ENCODE peak calls at places on chromosomes 5 and 9, in eight cellular contexts. D, V, Y, T, P, H, G and N are unnamed samples.

GRCh38 chr5:173673295-173674170 is 57.1 kb upstream of the BOD1 start:
- DNase-seq in D (no peak), V (no peak), Y (no peak), T (no peak), P (no peak), H (no peak), G (no peak), N (peak; percentile 55)

GRCh38 chr5:60992871-60993270 is 47.9 kb downstream of the NDUFAF2 start:
- DNase-seq in D (no peak), V (no peak), Y (peak; percentile 46), T (no peak), P (no peak), H (no peak), G (peak; percentile 43), N (no peak)

GRCh38 chr9:130830199-130830598 is 4.9 kb upstream of the ABL1 start:
- DNase-seq in D (no peak), V (peak; percentile 60), Y (no peak), T (no peak), P (no peak), H (no peak), G (no peak), N (no peak)

GRCh38 chr5:113027431-113027830 is 50.8 kb downstream of the DCP2 start:
- DNase-seq in D (no peak), V (no peak), Y (no peak), T (no peak), P (no peak), H (no peak), G (no peak), N (no peak)

GRCh38 chr5:178205010-178205748 is 846 bp downstream of the HNRNPAB start:
- DNase-seq in D (peak; percentile 67), V (peak; percentile 99), Y (peak; percentile 80), T (peak; percentile 48), P (peak; percentile 92), H (peak; percentile 91), G (peak; percentile 76), N (peak; percentile 78)

GRCh38 chr5:76801159-76801802 is 17.5 kb upstream of the F2RL1 start:
- DNase-seq in D (no peak), V (peak; percentile 62), Y (peak; percentile 48), T (no peak), P (no peak), H (no peak), G (no peak), N (no peak)

GRCh38 chr9:97419315-97419867 is 7.5 kb downstream of the TDRD7 start:
- DNase-seq in D (no peak), V (peak; percentile 76), Y (no peak), T (no peak), P (no peak), H (no peak), G (no peak), N (no peak)

GRCh38 chr5:75668988-75669760 is 48.1 kb downstream of the POC5 start:
- DNase-seq in D (peak; percentile 24), V (no peak), Y (no peak), T (no peak), P (peak; percentile 60), H (no peak), G (peak; percentile 29), N (peak; percentile 76)

GRCh38 chr9:117415584-117415937 is 704 bp upstream of the ASTN2 start:
- DNase-seq in D (no peak), V (peak; percentile 84), Y (no peak), T (no peak), P (no peak), H (no peak), G (no peak), N (peak; percentile 47)

GRCh38 chr9:127971357-127972315 is 9.2 kb downstream of the EEIG1 start:
- DNase-seq in D (no peak), V (peak; percentile 61), Y (no peak), T (no peak), P (peak; percentile 49), H (no peak), G (peak; percentile 5), N (peak; percentile 57)

GRCh38 chr9:90872835-90873294 is 71.2 kb downstream of the SYK start:
- DNase-seq in D (no peak), V (no peak), Y (no peak), T (no peak), P (no peak), H (no peak), G (no peak), N (no peak)

GRCh38 chr9:20658677-20659473 is 25.2 kb upstream of the FOCAD start:
- DNase-seq in D (no peak), V (no peak), Y (no peak), T (no peak), P (no peak), H (no peak), G (no peak), N (no peak)

GRCh38 chr5:2759696-2760461 is 8.4 kb upstream of the IRX2 start:
- DNase-seq in D (no peak), V (no peak), Y (no peak), T (no peak), P (no peak), H (no peak), G (no peak), N (no peak)

DNA sequence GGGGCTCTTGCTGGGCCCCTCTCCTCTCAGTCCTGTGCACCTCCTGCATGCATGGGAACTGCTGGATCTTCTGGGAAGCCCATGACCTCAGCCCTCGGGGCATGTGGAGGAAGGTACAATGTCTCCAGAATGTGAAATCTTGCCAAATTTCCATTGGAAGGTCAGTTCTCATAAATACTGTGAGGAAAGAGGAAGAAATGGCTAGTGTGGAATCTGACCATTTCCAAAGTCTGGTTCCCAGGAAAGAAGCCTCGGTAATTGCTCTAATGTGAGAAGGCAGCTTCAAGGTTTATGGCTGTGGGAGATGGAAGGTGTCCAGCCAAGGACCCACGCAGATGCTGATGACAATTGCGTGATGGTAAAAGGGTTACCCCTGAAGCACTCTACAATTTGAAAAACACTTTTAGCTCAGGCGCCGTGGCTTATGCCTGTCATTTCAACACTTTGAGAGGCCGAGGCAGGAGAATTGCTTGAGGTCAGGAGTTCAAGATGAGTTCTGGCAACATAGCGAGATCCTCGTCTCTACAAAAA is 8.1 kb upstream of the IL17B start:
- DNase-seq in D (no peak), V (peak; percentile 89), Y (no peak), T (no peak), P (no peak), H (peak; percentile 11), G (no peak), N (no peak)
- H3K4me1 ChIP-seq in D (peaks cover under 1% of the 10 kb centered on the region), V (peaks cover 27% of the 10 kb centered on the region), Y (peaks cover 87% of the 10 kb centered on the region), T (no peaks in the 10 kb centered on the region), P (peaks cover 7% of the 10 kb centered on the region), H (peaks cover 40% of the 10 kb centered on the region), G (peaks cover 70% of the 10 kb centered on the region), N (peaks cover 26% of the 10 kb centered on the region)

GRCh38 chr9:129570450-129571297 is 50.2 kb downstream of the C9orf50 start:
- DNase-seq in D (no peak), V (peak; percentile 98), Y (peak; percentile 61), T (no peak), P (no peak), H (no peak), G (peak; percentile 47), N (peak; percentile 47)

GRCh38 chr9:129567842-129568559 is 52.9 kb downstream of the C9orf50 start:
- DNase-seq in D (no peak), V (peak; percentile 95), Y (no peak), T (no peak), P (no peak), H (peak; percentile 73), G (peak; percentile 23), N (no peak)

GRCh38 chr9:129567329-129567728 is 53.6 kb downstream of the C9orf50 start:
- DNase-seq in D (no peak), V (no peak), Y (no peak), T (no peak), P (no peak), H (no peak), G (no peak), N (no peak)

GRCh38 chr9:129569506-129570449 is 51.1 kb downstream of the C9orf50 start:
- DNase-seq in D (no peak), V (peak; percentile 93), Y (no peak), T (no peak), P (no peak), H (no peak), G (no peak), N (no peak)

DNA sequence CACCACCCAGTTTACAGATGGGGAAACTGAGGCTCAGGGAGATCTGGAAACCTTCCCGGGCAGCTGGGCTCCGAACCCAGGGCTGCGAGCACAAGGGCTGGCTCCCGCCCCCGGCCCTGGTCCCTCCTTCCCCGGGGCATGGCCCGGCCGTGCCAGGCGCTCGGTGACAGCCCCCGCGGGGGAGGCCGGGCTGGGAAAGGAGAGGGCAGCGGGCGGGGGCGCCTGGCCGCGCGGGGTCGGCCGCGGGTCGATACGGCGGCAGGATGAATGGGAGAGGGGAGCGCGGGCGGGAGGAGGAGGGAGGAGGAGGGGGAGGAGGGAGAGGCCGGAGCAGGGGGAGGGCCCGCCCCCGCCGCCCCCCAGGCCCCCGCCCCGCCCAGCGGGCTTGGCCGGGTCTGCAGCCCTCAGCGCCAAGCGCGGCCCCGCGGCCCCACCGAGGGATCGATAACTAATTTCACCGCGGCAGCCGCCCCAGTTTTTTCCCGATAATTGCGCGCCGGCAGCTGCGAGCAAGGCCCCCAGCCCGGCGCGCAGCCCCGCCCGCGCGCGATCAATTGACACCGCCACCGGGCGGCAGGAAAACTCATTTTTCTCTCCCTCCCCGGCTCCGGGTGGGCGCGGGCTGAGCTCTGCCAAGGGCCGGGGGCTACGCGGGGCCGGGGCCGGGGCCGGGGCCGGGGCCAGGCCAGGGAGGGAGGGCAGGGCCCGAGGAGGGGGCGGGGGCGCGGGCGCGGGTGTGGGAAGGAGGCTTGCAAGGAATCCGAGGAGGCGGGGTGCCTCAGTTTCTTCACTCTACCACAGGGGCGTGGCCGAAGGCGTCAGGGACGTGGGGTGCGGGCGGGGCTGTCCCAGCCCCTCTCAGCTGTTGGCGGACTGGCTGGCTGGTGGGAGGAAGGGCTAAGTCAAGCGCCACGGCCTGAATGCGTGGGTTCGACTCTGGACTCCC is 52.1 kb downstream of the C9orf50 start:
- DNase-seq in D (peak; percentile 4), V (peak; percentile 92), Y (peak; percentile 55), T (no peak), P (peak; percentile 55), H (peak; percentile 72), G (peak; percentile 50), N (peak; percentile 49)
- H3K4me3 ChIP-seq in D (peak overlapping the region; percentile 11), V (peak overlapping the region; percentile 68), Y (peak overlapping the region; percentile 70), T (peak overlapping the region; percentile 17), P (no peak overlapping the region), H (peak overlapping the region; percentile 45), G (peak overlapping the region; percentile 21), N (peak overlapping the region; percentile 53)

GRCh38 chr9:86342269-86342668 is 11.9 kb downstream of the TUT7 start:
- DNase-seq in D (no peak), V (no peak), Y (no peak), T (no peak), P (no peak), H (no peak), G (no peak), N (no peak)
- H3K36me3 ChIP-seq in D (peaks cover 17% of the 10 kb centered on the region), V (peaks cover 67% of the 10 kb centered on the region), Y (peaks cover 87% of the 10 kb centered on the region), T (peaks cover 48% of the 10 kb centered on the region), P (no peaks in the 10 kb centered on the region), H (peaks cover 95% of the 10 kb centered on the region), G (peaks cover 3% of the 10 kb centered on the region), N (peaks cover 26% of the 10 kb centered on the region)

DNA sequence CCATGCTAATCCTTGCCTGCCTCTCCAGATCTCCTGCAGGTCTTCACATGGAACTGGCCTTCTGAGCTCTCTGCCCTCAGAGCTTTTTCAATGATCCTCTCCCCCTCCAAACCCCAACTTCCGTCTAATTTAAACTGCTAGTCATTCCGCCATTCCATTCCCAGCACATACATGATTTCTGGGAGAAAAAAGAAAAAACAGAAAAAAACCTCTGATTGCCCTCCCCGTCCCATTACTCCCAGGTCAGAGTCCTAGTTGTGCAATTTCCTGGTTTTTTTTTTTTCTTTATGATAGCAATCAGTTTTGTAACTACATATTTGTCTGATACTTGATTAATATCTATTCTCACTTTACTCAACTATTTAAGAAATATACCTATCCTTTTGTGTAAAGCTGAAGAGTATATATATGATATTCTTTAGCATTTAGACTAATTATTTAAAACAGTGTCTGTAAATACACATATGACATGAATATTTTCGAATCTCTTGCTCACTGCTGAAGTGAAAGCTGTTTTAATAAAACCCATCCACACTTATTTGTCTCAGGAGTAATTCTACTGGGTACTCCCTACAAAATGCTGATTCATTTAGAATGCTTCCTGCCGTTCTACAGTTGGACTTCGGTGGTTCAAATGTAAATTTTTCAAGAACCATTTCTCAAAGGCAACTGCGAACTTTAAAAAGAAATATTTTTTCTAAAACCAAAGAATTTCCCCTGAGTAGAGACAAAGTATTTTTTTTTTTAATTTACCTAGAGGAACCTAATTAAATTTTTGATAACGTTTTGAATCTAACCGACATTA is 1.5 kb downstream of the HINT1 start:
- DNase-seq in D (no peak), V (peak; percentile 92), Y (no peak), T (no peak), P (no peak), H (no peak), G (no peak), N (no peak)
- H3K4me1 ChIP-seq in D (peaks cover 35% of the 10 kb centered on the region), V (peaks cover 6% of the 10 kb centered on the region), Y (peaks cover 33% of the 10 kb centered on the region), T (peaks cover 21% of the 10 kb centered on the region), P (peaks cover 3% of the 10 kb centered on the region), H (peaks cover 13% of the 10 kb centered on the region), G (peaks cover 21% of the 10 kb centered on the region), N (peaks cover 5% of the 10 kb centered on the region)